ENCODE peak calls at places on chromosomes 11 and 22, in eight cellular contexts. H, K, O, B, X, C, J and F are unnamed samples.

GRCh38 chr11:8698379-8698851 is 15.8 kb downstream of the RPL27A start:
- DNase-seq in H (no peak), K (no peak), O (no peak), B (no peak), X (no peak), C (no peak), J (no peak), F (no peak)

GRCh38 chr11:71086687-71087258 is 165.6 kb downstream of the SHANK2 start:
- DNase-seq in H (no peak), K (no peak), O (peak), B (peak), X (peak), C (peak), J (peak), F (peak)

GRCh38 chr11:121610706-121611105 is 157.9 kb upstream of the SORL1-AS1 start:
- DNase-seq in H (no peak), K (no peak), O (no peak), B (no peak), X (no peak), C (no peak), J (no peak), F (no peak)

GRCh38 chr11:27720277-27720830 is 20.1 kb upstream of the BDNF start:
- DNase-seq in H (no peak), K (peak), O (peak), B (peak), X (peak), C (peak), J (peak), F (peak)

GRCh38 chr11:71246559-71246958 is 5.8 kb downstream of the SHANK2 start:
- DNase-seq in H (no peak), K (no peak), O (no peak), B (no peak), X (no peak), C (no peak), J (peak), F (no peak)

GRCh38 chr22:45428391-45429385 is 15.2 kb downstream of the RIBC2 start:
- DNase-seq in H (no peak), K (no peak), O (no peak), B (no peak), X (no peak), C (no peak), J (no peak), F (no peak)

GRCh38 chr11:235180-235997 is 753 bp downstream of the SIRT3 start:
- DNase-seq in H (no peak), K (peak), O (peak), B (no peak), X (peak), C (no peak), J (no peak), F (no peak)

GRCh38 chr22:31238057-31238456 is 26.0 kb downstream of the LIMK2 start:
- DNase-seq in H (no peak), K (peak), O (no peak), B (no peak), X (no peak), C (no peak), J (no peak), F (no peak)

GRCh38 chr11:93209476-93209875 is 11.7 kb upstream of the SLC36A4 start:
- DNase-seq in H (no peak), K (no peak), O (no peak), B (no peak), X (no peak), C (no peak), J (no peak), F (no peak)

DNA sequence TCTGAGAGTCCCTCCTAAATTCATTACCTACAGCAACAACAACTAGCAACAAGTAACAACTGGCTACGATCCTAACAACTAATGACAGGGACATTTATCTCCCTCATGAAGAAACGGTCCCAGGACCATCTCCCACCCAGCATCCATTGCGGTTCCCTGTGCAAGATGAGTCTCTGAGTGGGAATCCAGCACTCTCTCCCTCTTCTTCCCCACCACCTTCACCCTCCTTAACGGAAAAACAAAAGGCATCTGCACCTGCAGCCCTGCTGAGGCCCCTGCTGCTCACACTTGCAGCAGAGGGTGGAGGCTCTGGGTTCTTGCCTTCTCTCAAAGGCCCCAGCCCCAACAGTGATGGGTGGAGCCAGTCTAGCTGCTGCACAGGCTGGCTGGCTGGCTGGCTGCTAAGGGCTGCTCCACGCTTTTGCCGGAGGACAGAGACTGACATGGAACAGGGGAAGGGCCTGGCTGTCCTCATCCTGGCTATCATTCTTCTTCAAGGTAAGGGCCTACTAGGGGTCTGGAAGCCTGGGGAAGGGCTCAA is at the start of gene CD3G:
- DNase-seq in H (no peak), K (no peak), O (no peak), B (no peak), X (no peak), C (no peak), J (no peak), F (no peak)
- TF ChIP-seq CTCF in H (no peak), K (no peak), O (no peak), B (no peak), X (no peak), C (no peak), J (no peak), F (no peak)

DNA sequence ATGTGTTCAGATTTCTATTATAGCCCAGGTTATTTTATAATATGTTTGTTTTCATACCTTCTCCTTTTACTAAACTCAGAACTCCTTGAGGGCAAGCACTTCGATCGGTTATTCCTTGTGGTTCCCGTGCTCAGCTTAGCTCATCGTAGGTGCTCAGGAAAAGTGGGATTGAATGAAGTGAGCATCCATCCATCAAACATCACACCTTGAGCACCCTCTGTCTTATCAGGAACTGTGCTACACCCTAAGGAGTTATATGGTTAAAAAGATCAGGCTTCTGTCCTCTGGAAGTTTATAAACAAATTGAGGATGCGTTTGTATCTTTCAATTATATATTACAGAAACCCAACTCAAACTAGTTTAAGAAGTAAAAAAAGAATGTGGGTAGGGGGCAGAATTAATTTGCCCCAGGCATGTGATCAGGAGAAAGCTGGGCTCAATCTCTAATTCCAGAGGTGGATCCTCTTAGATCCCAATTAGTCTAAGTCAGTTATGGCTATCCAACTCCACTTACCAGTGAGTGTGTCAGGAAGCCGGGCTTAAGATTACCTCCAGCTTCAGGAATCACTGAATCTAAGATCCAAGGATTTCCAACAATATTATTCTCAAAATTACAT is 59.9 kb upstream of the RRAS2 start:
- DNase-seq in H (no peak), K (peak), O (no peak), B (no peak), X (peak), C (no peak), J (peak), F (no peak)
- TF ChIP-seq CTCF in H (no peak), K (peak), O (peak), B (peak), X (peak), C (peak), J (peak), F (no peak)

GRCh38 chr11:30174265-30175022 is 56.4 kb upstream of the FSHB start:
- DNase-seq in H (no peak), K (no peak), O (no peak), B (no peak), X (no peak), C (no peak), J (no peak), F (no peak)
- TF ChIP-seq CTCF in H (no peak), K (no peak), O (no peak), B (no peak), X (no peak), C (no peak), J (no peak), F (no peak)

DNA sequence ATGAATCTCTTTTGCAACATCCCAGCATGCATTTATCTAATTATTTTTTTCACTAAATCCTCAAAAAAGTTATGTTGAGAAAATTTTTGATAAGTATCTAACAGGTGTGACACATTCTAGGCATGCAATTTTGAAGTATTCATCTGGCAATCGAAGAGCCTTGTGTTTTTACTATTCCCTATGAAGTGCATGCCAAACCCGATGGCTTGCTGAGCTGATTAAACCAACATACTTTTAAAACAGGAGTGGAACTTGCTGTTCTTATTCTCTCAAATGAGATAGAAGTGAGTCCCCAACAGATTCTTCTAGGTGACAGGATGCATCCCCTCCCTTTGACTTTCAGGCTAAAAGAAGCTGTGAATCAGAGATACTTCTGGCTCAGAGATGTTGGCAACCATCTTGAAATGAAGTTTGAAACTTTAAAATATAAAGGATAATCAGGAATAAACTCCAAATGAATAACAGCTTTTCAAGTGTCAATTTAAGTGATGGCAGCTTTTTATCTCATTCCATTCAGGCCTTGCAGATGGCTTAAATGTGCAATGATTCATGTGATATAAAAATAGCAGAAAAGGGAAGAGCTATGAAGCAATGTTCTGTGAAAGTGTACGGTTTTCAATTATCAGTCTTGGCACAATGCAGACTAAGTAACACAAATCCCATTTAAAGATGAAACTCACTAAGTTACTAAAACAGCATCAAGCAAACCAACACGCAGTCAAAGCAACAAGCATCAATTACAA is 67.7 kb downstream of the APOL5 start:
- DNase-seq in H (no peak), K (no peak), O (no peak), B (no peak), X (peak), C (no peak), J (no peak), F (no peak)
- TF ChIP-seq CTCF in H (no peak), K (no peak), O (no peak), B (no peak), X (no peak), C (no peak), J (no peak), F (no peak)

DNA sequence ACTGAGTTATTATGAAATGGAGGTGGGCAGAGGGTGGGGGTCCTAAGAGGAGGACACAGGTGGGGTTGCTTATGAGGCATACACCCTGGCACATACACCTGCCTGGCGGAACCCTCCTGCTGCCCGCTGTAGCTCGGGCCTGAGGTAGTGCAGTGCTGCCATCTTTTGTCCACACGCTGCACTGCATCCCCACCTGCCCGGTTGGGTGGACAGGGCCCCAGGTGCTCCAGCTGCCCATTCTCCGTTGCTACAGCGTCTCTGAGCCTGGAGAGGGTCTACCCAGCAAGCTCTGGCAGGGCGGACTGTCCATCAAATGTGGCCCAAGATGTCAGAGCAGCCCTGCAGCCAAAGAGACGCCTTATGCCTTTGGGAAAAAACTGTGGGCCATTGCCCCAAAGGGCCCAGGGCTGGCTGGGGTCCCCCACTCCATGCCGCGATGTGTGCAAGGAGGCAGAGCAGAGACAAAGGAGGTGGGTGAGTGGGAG is 131.2 kb downstream of the BUD13 start:
- DNase-seq in H (no peak), K (peak), O (no peak), B (peak), X (no peak), C (peak), J (peak), F (peak)
- TF ChIP-seq CTCF in H (peak), K (peak), O (peak), B (peak), X (peak), C (peak), J (peak), F (peak)